ENCODE peak calls at places on chromosomes 5 and 9, in five cellular contexts. J is upper lobe of left lung; B is stimulated activated CD4-positive, alpha-beta T cell treated with anti-CD3 and anti-CD28 coated beads, TNF-alpha, amount 100 ng/mL, for 4 hours; K is NCI-H187 treated with DMSO at 0.1 percent for 48 hours; Q is fibroblast of gingiva. A is an unnamed sample.

GRCh38 chr5:23389543-23390215 is 117.7 kb upstream of the PRDM9 start:
- DNase-seq in K (no peak), J (no peak), B (no peak), Q (no peak), A (no peak)

GRCh38 chr5:105882956-105883481 is 1787.7 kb downstream of the EFNA5 start:
- DNase-seq in B (no peak), Q (no peak), K (no peak), J (no peak), A (no peak)

GRCh38 chr9:88197781-88198345 is 59.6 kb upstream of the SPATA31C2 start:
- DNase-seq in K (no peak), J (no peak), Q (peak; percentile 80), B (no peak), A (peak; percentile 99)

GRCh38 chr9:109474170-109474569 is 23.9 kb downstream of the PTPN3 start:
- DNase-seq in Q (no peak), K (no peak), J (no peak), B (no peak), A (no peak)

GRCh38 chr9:130372057-130372456 is 72.7 kb upstream of the ASS1 start:
- DNase-seq in Q (no peak), B (no peak), K (no peak), J (no peak), A (no peak)

GRCh38 chr9:70566743-70567142 is 152.3 kb upstream of the KLF9 start:
- DNase-seq in B (no peak), K (no peak), J (no peak), Q (no peak), A (no peak)

GRCh38 chr5:133741396-133741795 is 129.1 kb upstream of the FSTL4 start:
- DNase-seq in K (no peak), J (no peak), B (no peak), Q (no peak), A (no peak)

GRCh38 chr9:116154334-116154975 is 864 bp downstream of the PAPPA start:
- DNase-seq in Q (no peak), J (peak; percentile 87), B (no peak), K (no peak), A (no peak)

A was measured in AG10803.